ENCODE peak calls at places on chromosome 15, in five cellular contexts. E is A549, W is sigmoid colon, M is tibial nerve, O is esophagus muscularis mucosa. K is an unnamed sample. For H3K9me3, the result is how much of the 10 kb centered on the place peaks cover.

GRCh38 chr15:74441248-74441939 is 7.6 kb upstream of the SEMA7A start:
- DNase-seq in M (no peak), O (no peak), E (no peak), W (no peak), K (peak)

GRCh38 chr15:31352283-31352880 is 25.7 kb downstream of the KLF13 start:
- DNase-seq in O (no peak), E (no peak), W (no peak), M (no peak), K (no peak)

GRCh38 chr15:32105258-32106248 is 75.2 kb downstream of the CHRNA7 start:
- DNase-seq in E (no peak), M (no peak), O (peak), W (no peak), K (no peak)

GRCh38 chr15:76753771-76754170 is 151.4 kb downstream of the SCAPER start:
- DNase-seq in M (no peak), O (no peak), E (no peak), W (no peak), K (no peak)

GRCh38 chr15:78306176-78306774 is 6.9 kb upstream of the SKIC8 start:
- DNase-seq in M (no peak), E (no peak), O (no peak), W (no peak), K (no peak)

GRCh38 chr15:51320843-51321242 is 17.6 kb downstream of the CYP19A1 start:
- DNase-seq in O (no peak), M (no peak), E (no peak), W (no peak), K (no peak)

GRCh38 chr15:80967451-80967850 is 22.2 kb downstream of the MESD start:
- DNase-seq in W (no peak), E (no peak), O (no peak), M (no peak), K (peak)

GRCh38 chr15:43518073-43518761 is 809 bp downstream of the MAP1A start:
- DNase-seq in M (no peak), O (no peak), E (no peak), W (no peak), K (no peak)

GRCh38 chr15:48190932-48191573 is 412 bp upstream of the CTXN2 start:
- DNase-seq in M (peak), O (no peak), W (no peak), E (no peak), K (no peak)

GRCh38 chr15:29040367-29040745 is 154.6 kb downstream of the APBA2 start:
- DNase-seq in M (no peak), O (no peak), W (no peak), E (no peak), K (peak)

GRCh38 chr15:90241343-90242192 is 7.6 kb downstream of the GDPGP1 start:
- DNase-seq in O (no peak), W (no peak), M (no peak), E (no peak), K (no peak)

GRCh38 chr15:69380100-69380725 is 33.9 kb upstream of the KIF23 start:
- DNase-seq in M (no peak), E (no peak), O (no peak), W (peak), K (no peak)

GRCh38 chr15:48866141-48866563 is 11.8 kb upstream of the EID1 start:
- DNase-seq in M (no peak), W (no peak), O (no peak), E (no peak), K (no peak)

GRCh38 chr15:84818221-84819131 is 1.3 kb downstream of the ALPK3 start:
- DNase-seq in W (no peak), O (no peak), M (no peak), E (no peak), K (no peak)

GRCh38 chr15:59792359-59792758 is 103.2 kb upstream of the BNIP2 start:
- DNase-seq in O (no peak), E (no peak), M (no peak), W (no peak), K (no peak)

GRCh38 chr15:60391722-60392340 is 6.0 kb downstream of the ANXA2 start:
- DNase-seq in M (no peak), W (no peak), E (no peak), O (no peak), K (no peak)

GRCh38 chr15:80957976-80958375 is 31.6 kb downstream of the MESD start:
- DNase-seq in O (no peak), E (no peak), M (no peak), W (no peak), K (no peak)

GRCh38 chr15:34128898-34129297 is 27.0 kb downstream of the PGBD4 start:
- DNase-seq in O (no peak), E (no peak), W (no peak), M (no peak), K (no peak)

GRCh38 chr15:98715890-98716443 is 67.6 kb downstream of the IGF1R start:
- DNase-seq in E (no peak), M (no peak), O (no peak), W (no peak), K (no peak)

GRCh38 chr15:26421065-26421464 is 351.8 kb downstream of the GABRB3 start:
- DNase-seq in W (no peak), E (no peak), O (no peak), M (no peak), K (no peak)

GRCh38 chr15:42198516-42198915 is 9.6 kb downstream of the VPS39 start:
- DNase-seq in M (no peak), W (no peak), E (no peak), O (no peak), K (no peak)

GRCh38 chr15:79896131-79896633 is 632 bp downstream of the MTHFS start:
- DNase-seq in E (no peak), W (no peak), O (no peak), M (no peak), K (no peak)

GRCh38 chr15:59524331-59524731 is 86.3 kb downstream of the FAM81A start:
- DNase-seq in W (no peak), O (peak), M (no peak), E (no peak), K (no peak)

GRCh38 chr15:69852482-69853275 is 245.0 kb downstream of the TLE3 start:
- DNase-seq in E (no peak), O (no peak), M (no peak), W (no peak), K (no peak)

GRCh38 chr15:61367953-61368352 is 138.9 kb upstream of the RORA start:
- DNase-seq in M (no peak), O (no peak), E (no peak), W (no peak), K (no peak)

GRCh38 chr15:40815042-40815678 is 7.9 kb upstream of the DNAJC17 start:
- DNase-seq in E (no peak), O (no peak), W (no peak), M (no peak), K (no peak)

GRCh38 chr15:98609144-98609852 is 39.0 kb upstream of the IGF1R start:
- DNase-seq in M (no peak), W (no peak), E (no peak), O (peak), K (no peak)

GRCh38 chr15:95208071-95208470 is 976.7 kb downstream of the MCTP2 start:
- DNase-seq in M (no peak), W (no peak), O (no peak), E (no peak), K (no peak)

GRCh38 chr15:73924258-73924921 is 1.9 kb upstream of the LOXL1 start:
- DNase-seq in M (no peak), O (no peak), W (no peak), E (peak), K (no peak)

GRCh38 chr15:66288093-66288492 is 5.3 kb upstream of the DIS3L start:
- DNase-seq in O (no peak), M (no peak), E (no peak), W (no peak), K (no peak)

GRCh38 chr15:52098328-52098727 is 14.2 kb downstream of the BCL2L10 start:
- DNase-seq in W (no peak), M (no peak), E (no peak), O (no peak), K (no peak)

GRCh38 chr15:100291106-100291505 is 50.7 kb downstream of the ADAMTS17 start:
- DNase-seq in W (no peak), E (no peak), O (no peak), M (no peak), K (no peak)

GRCh38 chr15:78727561-78727960 is 83.7 kb downstream of the ADAMTS7 start:
- DNase-seq in M (no peak), E (peak), W (no peak), O (no peak), K (no peak)

GRCh38 chr15:60520041-60520824 is 41.3 kb upstream of the ICE2 start:
- DNase-seq in W (no peak), M (no peak), O (no peak), E (no peak), K (no peak)

GRCh38 chr15:76973362-76973743 is 21.6 kb upstream of the PSTPIP1 start:
- DNase-seq in W (no peak), M (no peak), O (no peak), E (no peak), K (no peak)

GRCh38 chr15:72182244-72182643 is 15.3 kb downstream of the GRAMD2A start:
- DNase-seq in O (no peak), W (no peak), E (no peak), M (no peak), K (no peak)

GRCh38 chr15:31442203-31443090 is 115.8 kb downstream of the KLF13 start:
- DNase-seq in M (no peak), O (no peak), E (peak), W (no peak), K (no peak)

DNA sequence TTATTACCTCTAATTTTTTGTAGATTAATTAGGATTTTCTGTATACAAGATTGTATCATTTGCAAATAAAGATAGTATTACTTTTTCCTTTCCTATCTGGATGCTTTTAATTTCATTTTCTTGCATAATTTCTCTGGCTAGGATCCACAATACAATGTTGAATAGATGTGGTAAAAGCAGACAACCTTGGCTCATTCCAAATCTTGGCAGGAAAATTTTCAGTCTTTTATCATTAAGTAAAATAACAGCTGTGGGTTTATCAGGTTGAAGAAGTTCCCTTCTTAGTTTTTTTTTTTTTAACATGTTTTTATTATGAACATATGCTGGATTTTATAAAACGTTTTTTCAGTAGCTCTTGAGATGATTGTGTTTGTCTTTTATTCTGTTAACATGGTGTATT is 422.6 kb downstream of the AGBL1 start:
- DNase-seq in O (no peak), W (no peak), E (no peak), M (no peak), K (no peak)
- H3K9me3 ChIP-seq in O (under half), W (under half), E (under half), M (under half), K (under half)

GRCh38 chr15:63312286-63312685 is 34.9 kb downstream of the APH1B start:
- DNase-seq in W (no peak), E (no peak), M (no peak), O (no peak), K (no peak)
- TF ChIP-seq EP300 in W (no peak), E (no peak), M (no peak), O (no peak), K (no peak)

GRCh38 chr15:23588268-23588667 is 22.8 kb downstream of the MKRN3 start:
- DNase-seq in E (no peak), M (no peak), W (no peak), O (peak), K (no peak)
- H3K9me3 ChIP-seq in E (under half), M (under half), W (under half), O (under half), K (under half)

GRCh38 chr15:91472316-91472756 is 372.3 kb downstream of the SV2B start:
- DNase-seq in O (no peak), M (no peak), W (no peak), E (no peak), K (no peak)
- TF ChIP-seq EP300 in O (no peak), M (no peak), W (no peak), E (no peak), K (no peak)

DNA sequence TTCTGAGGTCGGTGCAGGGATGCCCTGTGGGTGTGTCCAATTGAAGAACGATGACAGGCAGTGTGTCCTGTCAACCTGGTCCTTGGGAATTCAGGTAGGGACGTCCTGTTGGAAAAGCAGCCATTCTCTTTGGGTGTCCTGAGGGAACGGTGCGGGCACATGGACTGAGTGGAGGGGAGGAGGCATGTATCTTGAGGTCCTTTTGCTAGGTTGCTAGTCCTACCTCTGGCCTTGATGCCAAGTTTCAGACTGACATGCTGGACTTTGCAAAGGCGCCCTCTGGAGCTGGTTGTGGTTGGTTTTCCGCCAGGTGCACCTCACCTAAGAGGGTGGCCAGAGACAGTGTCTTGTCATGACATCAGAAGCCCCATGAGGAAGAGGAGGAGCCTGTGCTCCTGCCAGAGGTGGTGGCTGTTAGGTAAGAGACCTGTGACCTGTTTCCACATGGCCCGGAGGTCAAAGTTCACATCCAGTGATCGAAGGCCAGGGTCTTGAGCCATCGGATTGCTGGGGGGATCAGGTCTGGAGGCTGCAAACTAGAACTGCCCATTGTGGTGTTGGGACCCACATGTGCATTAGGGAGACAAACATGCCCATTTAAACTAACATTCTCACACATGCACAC is 106.3 kb downstream of the SNRPN start:
- DNase-seq in E (no peak), W (no peak), O (no peak), M (no peak), K (peak)
- H3K9me3 ChIP-seq in E (half or more), W (half or more), O (half or more), M (half or more), K (half or more)

DNA sequence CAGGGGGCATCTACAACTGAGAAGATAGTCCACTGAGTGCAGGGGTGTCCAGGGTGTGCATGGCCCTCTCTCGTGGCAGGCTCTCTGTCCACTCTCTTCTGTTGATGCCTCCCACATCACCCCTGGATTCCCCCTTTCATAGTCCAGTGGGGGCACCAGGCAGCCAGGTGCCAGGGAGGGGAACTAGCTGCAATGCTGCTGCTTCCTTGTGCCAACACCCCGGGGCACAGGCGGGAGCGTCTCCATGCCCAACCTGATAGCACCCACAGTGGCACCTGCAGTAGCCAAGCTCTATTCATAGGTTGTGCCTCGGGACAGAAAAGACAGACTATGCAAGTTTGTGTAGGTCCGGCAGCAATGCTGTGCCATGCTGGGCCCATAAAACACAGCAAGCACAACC is 11.7 kb downstream of the DUOX2 start:
- DNase-seq in E (no peak), O (no peak), W (no peak), M (no peak), K (peak)
- TF ChIP-seq EP300 in E (no peak), O (no peak), W (no peak), M (no peak), K (no peak)

GRCh38 chr15:25056484-25057429 is 102.0 kb downstream of the SNRPN start:
- DNase-seq in O (no peak), E (no peak), M (no peak), W (no peak), K (peak)

GRCh38 chr15:25054943-25055342 is 100.2 kb downstream of the SNRPN start:
- DNase-seq in M (no peak), O (no peak), E (no peak), W (no peak), K (no peak)

GRCh38 chr15:25054329-25054728 is 99.5 kb downstream of the SNRPN start:
- DNase-seq in O (no peak), W (no peak), M (no peak), E (no peak), K (no peak)

GRCh38 chr15:25057574-25057973 is 102.8 kb downstream of the SNRPN start:
- DNase-seq in M (no peak), E (no peak), O (no peak), W (no peak), K (peak)

DNA sequence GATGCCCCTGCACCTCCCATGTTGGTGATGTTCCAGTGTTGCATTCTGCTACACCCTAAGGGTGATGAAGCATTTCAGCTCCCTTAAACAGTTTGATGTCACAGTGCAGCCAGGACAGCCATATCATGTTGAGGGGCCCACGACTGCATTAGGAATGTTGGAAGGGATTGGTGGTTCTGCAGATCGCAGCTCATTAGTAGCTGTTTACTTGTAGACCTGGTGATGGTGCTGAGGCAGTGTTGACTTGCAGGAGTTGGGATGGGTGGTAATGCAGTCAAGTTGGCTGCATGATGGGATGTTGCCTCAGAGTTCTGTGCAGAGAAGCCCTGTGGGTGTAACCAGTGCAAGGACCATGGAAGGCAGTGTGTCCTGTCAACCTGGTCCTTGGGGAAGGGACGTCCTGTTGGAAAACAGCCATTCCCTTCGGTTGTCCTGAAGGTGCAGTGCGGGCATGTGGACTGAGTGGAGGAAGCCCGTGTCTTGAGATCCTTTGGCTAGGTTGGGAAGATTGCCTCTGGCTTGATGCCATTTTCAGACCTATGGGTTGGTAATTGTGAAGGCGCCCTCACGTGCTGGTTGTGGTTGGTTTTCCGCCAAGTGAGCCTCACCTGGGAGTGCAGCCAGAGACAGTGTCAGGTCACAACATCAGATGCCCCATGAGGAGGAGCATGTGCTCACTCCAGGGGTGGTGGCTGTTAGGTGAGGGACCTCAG is 100.7 kb downstream of the SNRPN start:
- DNase-seq in O (peak), M (no peak), E (no peak), W (no peak), K (no peak)
- H3K9me3 ChIP-seq in O (half or more), M (half or more), E (half or more), W (half or more), K (half or more)